ENCODE peak calls at places on chromosome 18, in six cellular contexts. One of them, this sample, is unnamed.

GRCh38 chr18:26697186-26697585 is 148.8 kb upstream of the KCTD1 start:
- DNase-seq in A549: no peak
- DNase-seq in K562: no peak
- DNase-seq in GM12878: no peak
- DNase-seq in HepG2: no peak
- DNase-seq in endothelial cell of umbilical vein: no peak
- DNase-seq in this sample: no peak

GRCh38 chr18:22348521-22349316 is 69.0 kb downstream of the CTAGE1 start:
- DNase-seq in A549: no peak
- DNase-seq in K562: no peak
- DNase-seq in GM12878: no peak
- DNase-seq in HepG2: no peak
- DNase-seq in endothelial cell of umbilical vein: peak
- DNase-seq in this sample: no peak

GRCh38 chr18:13831864-13832508 is 8.0 kb downstream of the MC5R start:
- DNase-seq in A549: no peak
- DNase-seq in K562: peak
- DNase-seq in GM12878: no peak
- DNase-seq in HepG2: peak
- DNase-seq in endothelial cell of umbilical vein: no peak
- DNase-seq in this sample: no peak

GRCh38 chr18:53984021-53984420 is 240.4 kb downstream of the MBD2 start:
- DNase-seq in A549: no peak
- DNase-seq in K562: no peak
- DNase-seq in GM12878: no peak
- DNase-seq in HepG2: no peak
- DNase-seq in endothelial cell of umbilical vein: no peak
- DNase-seq in this sample: no peak

GRCh38 chr18:63111549-63112402 is 207.8 kb downstream of the BCL2 start:
- DNase-seq in A549: no peak
- DNase-seq in K562: no peak
- DNase-seq in GM12878: no peak
- DNase-seq in HepG2: no peak
- DNase-seq in endothelial cell of umbilical vein: peak
- DNase-seq in this sample: peak

GRCh38 chr18:58716046-58716766 is 44.9 kb downstream of the MALT1 start:
- DNase-seq in A549: no peak
- DNase-seq in K562: no peak
- DNase-seq in GM12878: no peak
- DNase-seq in HepG2: no peak
- DNase-seq in endothelial cell of umbilical vein: no peak
- DNase-seq in this sample: no peak

GRCh38 chr18:70232251-70232650 is 26.8 kb upstream of the RTTN start:
- DNase-seq in A549: no peak
- DNase-seq in K562: no peak
- DNase-seq in GM12878: no peak
- DNase-seq in HepG2: no peak
- DNase-seq in endothelial cell of umbilical vein: no peak
- DNase-seq in this sample: no peak

GRCh38 chr18:22741318-22741717 is 191.8 kb upstream of the RBBP8 start:
- DNase-seq in A549: no peak
- DNase-seq in K562: no peak
- DNase-seq in GM12878: no peak
- DNase-seq in HepG2: no peak
- DNase-seq in endothelial cell of umbilical vein: no peak
- DNase-seq in this sample: no peak

GRCh38 chr18:52422985-52423601 is 83.1 kb downstream of the DCC start:
- DNase-seq in A549: no peak
- DNase-seq in K562: no peak
- DNase-seq in GM12878: no peak
- DNase-seq in HepG2: no peak
- DNase-seq in endothelial cell of umbilical vein: no peak
- DNase-seq in this sample: peak

GRCh38 chr18:3451989-3452749 is 2.2 kb downstream of the TGIF1 start:
- DNase-seq in A549: no peak
- DNase-seq in K562: peak
- DNase-seq in GM12878: no peak
- DNase-seq in HepG2: no peak
- DNase-seq in endothelial cell of umbilical vein: peak
- DNase-seq in this sample: peak

GRCh38 chr18:41985914-41986313 is 30.9 kb downstream of the PIK3C3 start:
- DNase-seq in A549: no peak
- DNase-seq in K562: no peak
- DNase-seq in GM12878: no peak
- DNase-seq in HepG2: no peak
- DNase-seq in endothelial cell of umbilical vein: no peak
- DNase-seq in this sample: no peak

GRCh38 chr18:58562146-58562998 is 66.5 kb downstream of the ALPK2 start:
- DNase-seq in A549: no peak
- DNase-seq in K562: no peak
- DNase-seq in GM12878: no peak
- DNase-seq in HepG2: no peak
- DNase-seq in endothelial cell of umbilical vein: no peak
- DNase-seq in this sample: no peak

GRCh38 chr18:41996020-41996419 is 41.0 kb downstream of the PIK3C3 start:
- DNase-seq in A549: no peak
- DNase-seq in K562: peak
- DNase-seq in GM12878: no peak
- DNase-seq in HepG2: no peak
- DNase-seq in endothelial cell of umbilical vein: no peak
- DNase-seq in this sample: no peak

GRCh38 chr18:46211816-46212215 is 107.6 kb downstream of the HAUS1 start:
- DNase-seq in A549: no peak
- DNase-seq in K562: no peak
- DNase-seq in GM12878: no peak
- DNase-seq in HepG2: no peak
- DNase-seq in endothelial cell of umbilical vein: peak
- DNase-seq in this sample: no peak

GRCh38 chr18:37403100-37403781 is 162.4 kb downstream of the CELF4 start:
- DNase-seq in A549: no peak
- DNase-seq in K562: no peak
- DNase-seq in GM12878: no peak
- DNase-seq in HepG2: no peak
- DNase-seq in endothelial cell of umbilical vein: no peak
- DNase-seq in this sample: no peak

GRCh38 chr18:12391487-12392136 is 14.6 kb upstream of the AFG3L2 start:
- DNase-seq in A549: peak
- DNase-seq in K562: peak
- DNase-seq in GM12878: no peak
- DNase-seq in HepG2: peak
- DNase-seq in endothelial cell of umbilical vein: peak
- DNase-seq in this sample: peak

GRCh38 chr18:2411381-2411977 is 159.8 kb downstream of the METTL4 start:
- DNase-seq in A549: no peak
- DNase-seq in K562: no peak
- DNase-seq in GM12878: no peak
- DNase-seq in HepG2: no peak
- DNase-seq in endothelial cell of umbilical vein: peak
- DNase-seq in this sample: no peak

GRCh38 chr18:63987743-63988142 is 17.9 kb downstream of the SERPINB8 start:
- DNase-seq in A549: no peak
- DNase-seq in K562: no peak
- DNase-seq in GM12878: no peak
- DNase-seq in HepG2: no peak
- DNase-seq in endothelial cell of umbilical vein: no peak
- DNase-seq in this sample: peak

GRCh38 chr18:525066-525797 is 24.7 kb upstream of the COLEC12 start:
- DNase-seq in A549: no peak
- DNase-seq in K562: peak
- DNase-seq in GM12878: no peak
- DNase-seq in HepG2: no peak
- DNase-seq in endothelial cell of umbilical vein: peak
- DNase-seq in this sample: no peak
- TF ChIP-seq MYC in A549: no peak
- TF ChIP-seq MYC in K562: no peak
- TF ChIP-seq MYC in GM12878: no peak
- TF ChIP-seq MYC in HepG2: no peak
- TF ChIP-seq MYC in endothelial cell of umbilical vein: peak
- TF ChIP-seq MYC in this sample: no peak

DNA sequence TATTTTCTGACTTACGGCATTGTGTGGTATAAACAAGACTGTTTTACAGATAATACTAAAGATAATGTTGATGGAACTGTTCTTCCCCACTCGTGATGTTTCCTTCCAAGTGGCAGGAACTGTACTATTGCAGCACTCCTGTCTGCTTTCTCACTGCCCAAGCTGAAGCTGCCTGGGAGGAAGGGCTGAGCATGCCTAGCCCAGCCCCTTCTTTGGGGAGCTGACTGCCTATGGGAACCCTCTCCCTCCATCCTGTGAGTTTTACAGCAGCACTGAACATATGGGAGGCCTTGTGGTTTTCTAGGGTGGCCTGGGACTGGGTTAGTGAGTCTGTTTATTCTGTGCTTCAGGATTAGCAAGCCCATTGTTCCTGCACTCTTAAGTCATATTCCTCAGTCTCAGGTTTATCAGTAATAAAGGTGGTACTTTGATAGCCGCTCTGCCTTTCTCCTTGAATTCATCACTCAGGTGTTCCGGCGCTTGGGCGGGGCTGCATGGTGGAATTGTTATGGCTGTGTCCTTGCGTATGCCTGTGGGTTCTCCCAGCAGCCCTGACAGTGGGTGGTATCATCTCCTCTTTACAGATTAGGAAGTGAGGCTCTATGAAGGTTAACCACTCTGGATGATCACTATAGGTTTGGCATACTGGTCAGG is 379.7 kb downstream of the PTPRM start:
- DNase-seq in A549: peak
- DNase-seq in K562: no peak
- DNase-seq in GM12878: no peak
- DNase-seq in HepG2: no peak
- DNase-seq in endothelial cell of umbilical vein: peak
- DNase-seq in this sample: no peak
- H3K4me3 ChIP-seq in A549: peak
- H3K4me3 ChIP-seq in K562: no peak
- H3K4me3 ChIP-seq in GM12878: no peak
- H3K4me3 ChIP-seq in HepG2: no peak
- H3K4me3 ChIP-seq in endothelial cell of umbilical vein: no peak
- H3K4me3 ChIP-seq in this sample: no peak

GRCh38 chr18:57075716-57076400 is 71.0 kb upstream of the BOD1L2 start:
- DNase-seq in A549: no peak
- DNase-seq in K562: no peak
- DNase-seq in GM12878: no peak
- DNase-seq in HepG2: no peak
- DNase-seq in endothelial cell of umbilical vein: no peak
- DNase-seq in this sample: peak

GRCh38 chr18:57080479-57080878 is 66.4 kb upstream of the BOD1L2 start:
- DNase-seq in A549: no peak
- DNase-seq in K562: no peak
- DNase-seq in GM12878: no peak
- DNase-seq in HepG2: no peak
- DNase-seq in endothelial cell of umbilical vein: no peak
- DNase-seq in this sample: no peak

GRCh38 chr18:57078614-57079013 is 68.3 kb upstream of the BOD1L2 start:
- DNase-seq in A549: no peak
- DNase-seq in K562: no peak
- DNase-seq in GM12878: no peak
- DNase-seq in HepG2: no peak
- DNase-seq in endothelial cell of umbilical vein: no peak
- DNase-seq in this sample: no peak

GRCh38 chr18:57077005-57077735 is 69.7 kb upstream of the BOD1L2 start:
- DNase-seq in A549: no peak
- DNase-seq in K562: no peak
- DNase-seq in GM12878: no peak
- DNase-seq in HepG2: no peak
- DNase-seq in endothelial cell of umbilical vein: no peak
- DNase-seq in this sample: peak

GRCh38 chr18:57077786-57078552 is 68.9 kb upstream of the BOD1L2 start:
- DNase-seq in A549: no peak
- DNase-seq in K562: no peak
- DNase-seq in GM12878: peak
- DNase-seq in HepG2: no peak
- DNase-seq in endothelial cell of umbilical vein: no peak
- DNase-seq in this sample: peak
- TF ChIP-seq POLR2A in A549: no peak
- TF ChIP-seq POLR2A in K562: no peak
- TF ChIP-seq POLR2A in GM12878: no peak
- TF ChIP-seq POLR2A in HepG2: no peak
- TF ChIP-seq POLR2A in endothelial cell of umbilical vein: no peak
- TF ChIP-seq POLR2A in this sample: no peak

GRCh38 chr18:500230-500555 is 308 bp downstream of the COLEC12 start:
- DNase-seq in A549: no peak
- DNase-seq in K562: no peak
- DNase-seq in GM12878: no peak
- DNase-seq in HepG2: no peak
- DNase-seq in endothelial cell of umbilical vein: no peak
- DNase-seq in this sample: no peak
- TF ChIP-seq MYC in A549: no peak
- TF ChIP-seq MYC in K562: no peak
- TF ChIP-seq MYC in GM12878: no peak
- TF ChIP-seq MYC in HepG2: no peak
- TF ChIP-seq MYC in endothelial cell of umbilical vein: no peak
- TF ChIP-seq MYC in this sample: no peak

This sample was measured in NB4.